ENCODE peak calls at places on chromosomes 12 and 14, in four cellular contexts. L is cardiac muscle cell, B is ovary, O is colonic mucosa. W is an unnamed sample.

GRCh38 chr14:78245238-78245637 is 75.1 kb downstream of the NRXN3 start:
- DNase-seq in L (no peak), B (no peak), O (peak), W (no peak)

GRCh38 chr14:71338153-71338552 is 430.9 kb downstream of the PCNX1 start:
- DNase-seq in L (no peak), B (no peak), O (no peak), W (no peak)

GRCh38 chr14:61564623-61565091 is 130.7 kb upstream of the HIF1A start:
- DNase-seq in L (peak), B (no peak), O (no peak), W (peak)

GRCh38 chr14:36293824-36294223 is 26.6 kb downstream of the MBIP start:
- DNase-seq in L (peak), B (no peak), O (no peak), W (no peak)

GRCh38 chr14:100140452-100141132 is 18.9 kb downstream of the DEGS2 start:
- DNase-seq in L (peak), B (no peak), O (peak), W (no peak)

GRCh38 chr14:56342419-56342901 is 224.2 kb downstream of the PELI2 start:
- DNase-seq in L (peak), B (no peak), O (no peak), W (no peak)

GRCh38 chr14:92649934-92650545 is 98.4 kb downstream of the LGMN start:
- DNase-seq in L (peak), B (peak), O (no peak), W (no peak)

GRCh38 chr12:13112968-13113367 is 9.5 kb upstream of the GSG1 start:
- DNase-seq in L (no peak), B (no peak), O (no peak), W (no peak)

GRCh38 chr12:3207174-3207573 is 130.0 kb downstream of the TSPAN9 start:
- DNase-seq in L (no peak), B (no peak), O (no peak), W (no peak)

GRCh38 chr12:110844131-110844530 is 2.7 kb upstream of the CCDC63 start:
- DNase-seq in L (no peak), B (no peak), O (no peak), W (no peak)

GRCh38 chr12:42135264-42135814 is 9.3 kb downstream of the GXYLT1 start:
- DNase-seq in L (peak), B (no peak), O (no peak), W (no peak)

GRCh38 chr14:103066399-103066798 is 9.1 kb upstream of the CDC42BPB start:
- DNase-seq in L (peak), B (peak), O (no peak), W (no peak)

GRCh38 chr14:103065861-103066260 is 8.5 kb upstream of the CDC42BPB start:
- DNase-seq in L (no peak), B (no peak), O (no peak), W (no peak)

GRCh38 chr14:103068351-103069073 is 11.2 kb upstream of the CDC42BPB start:
- DNase-seq in L (no peak), B (peak), O (no peak), W (no peak)

GRCh38 chr14:103064978-103065377 is 7.6 kb upstream of the CDC42BPB start:
- DNase-seq in L (no peak), B (no peak), O (no peak), W (no peak)

GRCh38 chr14:103067231-103067954 is 10.0 kb upstream of the CDC42BPB start:
- DNase-seq in L (peak), B (no peak), O (peak), W (no peak)
- TF ChIP-seq CTCF in L (no peak), B (no peak), O (no peak), W (no peak)

GRCh38 chr14:29216316-29216715 is 449.7 kb downstream of the FOXG1 start:
- DNase-seq in L (no peak), B (no peak), O (no peak), W (no peak)
- TF ChIP-seq CTCF in L (no peak), B (no peak), O (no peak), W (no peak)

GRCh38 chr12:99442758-99443157 is 204.8 kb upstream of the GARIN6 start:
- DNase-seq in L (no peak), B (no peak), O (no peak), W (no peak)
- TF ChIP-seq CTCF in L (no peak), B (no peak), O (no peak), W (no peak)

GRCh38 chr12:79119796-79120195 is 255.2 kb downstream of the SYT1 start:
- DNase-seq in L (peak), B (no peak), O (no peak), W (no peak)
- TF ChIP-seq CTCF in L (no peak), B (no peak), O (no peak), W (no peak)

DNA sequence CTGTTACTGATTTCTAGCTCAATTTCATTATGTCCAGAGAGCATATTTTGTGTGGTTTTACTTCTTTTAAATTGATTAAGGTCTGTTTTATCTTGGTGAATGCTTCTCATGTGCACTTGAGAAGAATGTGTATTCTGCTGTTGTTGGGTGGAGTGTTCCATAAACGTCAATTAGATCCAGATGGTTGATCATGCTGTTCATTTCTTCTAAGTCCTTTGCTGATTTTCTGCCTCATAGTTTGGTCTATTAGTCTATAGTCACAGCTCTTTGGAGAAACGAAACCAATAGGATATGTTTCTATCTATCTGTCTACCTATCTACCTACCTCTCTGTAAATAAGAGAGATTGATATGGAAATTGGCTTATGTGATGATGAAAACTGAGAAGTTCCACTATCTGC is 17.1 kb upstream of the ADGRD1 start:
- DNase-seq in L (no peak), B (no peak), O (no peak), W (no peak)
- TF ChIP-seq CTCF in L (no peak), B (no peak), O (no peak), W (no peak)

GRCh38 chr12:44464180-44464579 is 411.9 kb downstream of the NELL2 start:
- DNase-seq in L (no peak), B (no peak), O (no peak), W (no peak)

GRCh38 chr12:44459569-44459968 is 416.5 kb downstream of the NELL2 start:
- DNase-seq in L (no peak), B (no peak), O (no peak), W (no peak)

GRCh38 chr12:44462729-44463128 is 413.4 kb downstream of the NELL2 start:
- DNase-seq in L (no peak), B (no peak), O (no peak), W (no peak)

DNA sequence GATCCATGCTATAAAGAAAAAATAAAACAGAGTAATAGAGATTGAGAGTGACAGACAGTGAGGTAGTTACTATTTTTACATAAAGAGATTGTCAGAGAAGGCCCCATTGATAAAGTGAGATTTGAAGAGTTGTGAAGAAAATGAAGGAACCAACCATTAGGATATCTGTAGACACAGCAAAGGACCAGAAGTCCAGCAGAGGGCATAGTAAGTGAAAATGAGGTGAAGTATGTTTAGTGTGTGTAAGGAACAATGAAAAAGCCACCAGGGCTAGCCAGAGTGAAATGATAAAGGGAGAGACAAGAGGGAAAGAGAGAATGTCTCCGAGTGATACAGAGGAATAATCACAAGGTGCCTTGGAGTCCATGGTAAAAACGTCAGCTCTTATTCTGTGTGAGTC is 411.0 kb downstream of the NELL2 start:
- DNase-seq in L (no peak), B (no peak), O (no peak), W (no peak)
- TF ChIP-seq CTCF in L (no peak), B (no peak), O (no peak), W (no peak)

DNA sequence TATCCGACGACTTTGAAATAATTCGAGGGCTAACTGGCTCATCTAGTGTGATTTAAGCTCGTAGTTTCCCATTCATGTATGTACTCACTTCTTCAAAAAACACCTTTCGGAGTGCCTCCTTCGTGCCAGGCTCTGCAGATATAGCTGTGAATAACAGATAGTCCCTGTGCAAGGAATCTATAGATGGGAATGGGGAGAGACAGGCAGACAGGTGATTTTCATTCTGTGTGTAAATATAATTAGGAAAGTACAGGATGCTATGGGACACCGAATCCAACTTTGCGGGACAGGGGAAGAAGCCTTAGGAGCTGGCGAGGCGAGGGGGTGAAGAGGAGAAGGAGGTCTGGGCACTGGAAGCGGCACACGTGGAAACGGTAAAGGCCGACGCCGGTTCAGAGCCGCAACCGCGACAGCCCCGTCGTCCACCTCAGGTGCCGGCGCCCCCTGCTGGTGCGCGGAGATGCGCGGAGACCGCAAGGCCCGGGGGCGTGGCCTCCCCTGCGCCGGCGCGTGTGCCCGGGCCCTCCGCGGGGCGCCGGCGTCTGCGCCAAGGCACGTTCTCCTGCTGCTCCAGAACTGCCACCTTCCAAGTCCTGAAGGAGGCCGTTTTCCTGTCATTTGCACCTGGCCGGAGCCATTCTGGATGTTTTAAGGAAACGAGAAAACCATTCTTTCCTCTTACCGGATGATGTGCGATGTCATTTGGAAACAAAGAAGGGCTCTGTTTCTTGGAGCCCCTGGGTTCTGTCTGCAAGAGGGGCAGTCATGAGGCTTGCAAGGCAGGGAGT is 18.0 kb upstream of the CACNA1C start:
- DNase-seq in L (peak), B (peak), O (peak), W (no peak)
- TF ChIP-seq CTCF in L (peak), B (peak), O (peak), W (peak)

W was measured in keratinocyte.